ENCODE peak calls at places on chromosome 1, in ten cellular contexts. C, N, Z, V, A, D, X, I, E and M are unnamed samples.

GRCh38 chr1:62905309-62905708 is 121.4 kb downstream of the ATG4C start:
- DNase-seq in C (no peak), N (no peak), Z (peak), V (no peak), A (no peak), D (no peak), X (no peak), I (no peak), E (no peak), M (peak)

GRCh38 chr1:152110860-152111514 is 4.3 kb downstream of the TCHH start:
- DNase-seq in C (no peak), N (peak), Z (peak), V (no peak), A (peak), D (peak), X (no peak), I (peak), E (no peak), M (no peak)

GRCh38 chr1:109786107-109786470 is 22.4 kb upstream of the EPS8L3 start:
- DNase-seq in C (no peak), N (no peak), Z (no peak), V (no peak), A (no peak), D (no peak), X (no peak), I (no peak), E (no peak), M (no peak)

GRCh38 chr1:3030663-3031381 is 9.6 kb downstream of the ACTRT2 start:
- DNase-seq in C (no peak), N (no peak), Z (no peak), V (no peak), A (no peak), D (no peak), X (no peak), I (no peak), E (no peak), M (no peak)

GRCh38 chr1:64223329-64224151 is 20.1 kb downstream of the UBE2U start:
- DNase-seq in C (no peak), N (no peak), Z (no peak), V (no peak), A (peak), D (no peak), X (no peak), I (no peak), E (peak), M (no peak)

GRCh38 chr1:67372136-67372535 is 58.1 kb downstream of the SERBP1 start:
- DNase-seq in C (no peak), N (no peak), Z (no peak), V (no peak), A (peak), D (no peak), X (no peak), I (no peak), E (no peak), M (no peak)

GRCh38 chr1:22831729-22832413 is 121.2 kb downstream of the EPHB2 start:
- DNase-seq in C (no peak), N (no peak), Z (no peak), V (no peak), A (peak), D (no peak), X (no peak), I (no peak), E (peak), M (no peak)

GRCh38 chr1:114130846-114131525 is 22.7 kb downstream of the SYT6 start:
- DNase-seq in C (no peak), N (no peak), Z (no peak), V (no peak), A (no peak), D (no peak), X (no peak), I (no peak), E (no peak), M (no peak)